ENCODE peak calls at places on chromosomes 4 and X, in nine cellular contexts. J is ACHN; D is activated CD4-positive, alpha-beta T cell treated with anti-CD3 and anti-CD28 coated beads, Interleukin-2, amount 10 ng/mL, durations not matched to agents 7 days and 5 days; A is dermis microvascular lymphatic vessel endothelial cell; C is NCI-H1092; K is hypothalamus; E is NCI-H1417; H is glutamatergic neuron; I is Kasumi-1. O is an unnamed sample.

GRCh38 chrX:147953976-147954375 is 27.2 kb upstream of the FMR1NB start:
- DNase-seq in J (no peak), D (no peak), A (no peak), C (no peak), K (no peak), E (no peak), H (no peak), I (no peak), O (no peak)

GRCh38 chrX:153645921-153646481 is 1.0 kb upstream of the DUSP9 start:
- DNase-seq in J (no peak), D (no peak), A (no peak), C (no peak), K (no peak), E (no peak), H (no peak), I (no peak), O (no peak)

GRCh38 chr4:2077537-2078460 is 18.7 kb downstream of the NAT8L start:
- DNase-seq in J (no peak), D (no peak), A (no peak), C (no peak), K (no peak), E (no peak), H (no peak), I (no peak), O (no peak)

GRCh38 chrX:124274438-124275166 is 57.9 kb upstream of the TEX13D start:
- DNase-seq in J (no peak), D (no peak), A (no peak), C (no peak), K (no peak), E (no peak), H (peak; percentile 17), I (peak; percentile 7), O (no peak)

GRCh38 chr4:7086384-7086783 is 18.5 kb upstream of the GRPEL1 start:
- DNase-seq in J (no peak), D (no peak), A (no peak), C (no peak), K (no peak), E (no peak), H (no peak), I (no peak), O (no peak)

GRCh38 chrX:41027388-41027787 is 57.9 kb upstream of the USP9X start:
- DNase-seq in J (no peak), D (no peak), A (no peak), C (no peak), K (no peak), E (no peak), H (no peak), I (no peak), O (peak; percentile 48)

GRCh38 chr4:70632028-70632427 is 3.5 kb downstream of the ENAM start:
- DNase-seq in J (peak; percentile 71), D (no peak), A (peak; percentile 36), C (no peak), K (no peak), E (no peak), H (no peak), I (no peak), O (no peak)

GRCh38 chr4:61540944-61541343 is 340.8 kb downstream of the ADGRL3 start:
- DNase-seq in J (no peak), D (no peak), A (no peak), C (no peak), K (no peak), E (peak; percentile 48), H (no peak), I (peak; percentile 17), O (no peak)

GRCh38 chr4:6695660-6696581 is 2.2 kb downstream of the S100P start:
- DNase-seq in J (no peak), D (peak; percentile 82), A (no peak), C (no peak), K (no peak), E (peak; percentile 9), H (no peak), I (peak; percentile 43), O (no peak)

GRCh38 chrX:119899125-119899524 is 3.4 kb downstream of the AKAP14 start:
- DNase-seq in J (no peak), D (no peak), A (no peak), C (no peak), K (no peak), E (no peak), H (no peak), I (peak; percentile 43), O (no peak)

GRCh38 chr4:7960017-7960789 is 20.5 kb upstream of the AFAP1 start:
- DNase-seq in J (no peak), D (no peak), A (no peak), C (no peak), K (no peak), E (no peak), H (no peak), I (no peak), O (no peak)

GRCh38 chr4:3409571-3410091 is 32.1 kb upstream of the HGFAC start:
- DNase-seq in J (no peak), D (no peak), A (no peak), C (no peak), K (no peak), E (no peak), H (peak; percentile 17), I (no peak), O (no peak)

GRCh38 chr4:43286137-43286536 is 393.6 kb downstream of the GRXCR1 start:
- DNase-seq in J (no peak), D (no peak), A (no peak), C (no peak), K (no peak), E (no peak), H (no peak), I (no peak), O (no peak)

GRCh38 chrX:118337687-118338086 is 8.2 kb upstream of the WDR44 start:
- DNase-seq in J (no peak), D (no peak), A (no peak), C (no peak), K (no peak), E (no peak), H (no peak), I (no peak), O (no peak)

GRCh38 chr4:3532714-3533336 is 603 bp upstream of the LRPAP1 start:
- DNase-seq in J (no peak), D (no peak), A (no peak), C (no peak), K (no peak), E (no peak), H (no peak), I (no peak), O (no peak)

GRCh38 chr4:1416051-1416947 is 10.1 kb upstream of the NKX1-1 start:
- DNase-seq in J (no peak), D (no peak), A (no peak), C (no peak), K (no peak), E (no peak), H (peak; percentile 18), I (no peak), O (no peak)

O was measured in brain microvascular endothelial cell.